ENCODE peak calls at places on chromosomes 3 and 15, in ten cellular contexts. T is body of pancreas, J is transverse colon, W is ovary, D is Peyer's patch, G is left ventricle myocardium inferior, I is right lobe of liver, L is endothelial cell of umbilical vein, R is HAP-1, Q is MG63. M is an unnamed sample.

GRCh38 chr15:99123706-99124451 is 19.0 kb downstream of the SYNM start:
- DNase-seq in I (no peak), R (peak; percentile 65), Q (peak; percentile 99), D (peak; percentile 85), W (peak; percentile 81), T (peak; percentile 70), L (peak; percentile 95), J (peak; percentile 77), G (peak; percentile 87), M (peak; percentile 69)

GRCh38 chr15:25239471-25240345 is 199.1 kb downstream of the UBE3A start:
- DNase-seq in R (no peak), I (peak; percentile 34), T (no peak), G (no peak), J (no peak), Q (no peak), W (no peak), D (no peak), L (no peak), M (peak; percentile 32)

GRCh38 chr3:39668420-39668819 is 141.0 kb upstream of the MYRIP start:
- DNase-seq in Q (peak; percentile 1), R (peak; percentile 59), J (no peak), W (no peak), I (no peak), T (peak; percentile 18), D (no peak), G (no peak), L (peak; percentile 60), M (no peak)

GRCh38 chr3:138140940-138141339 is 8.8 kb upstream of the A4GNT start:
- DNase-seq in W (no peak), R (no peak), G (no peak), L (no peak), J (no peak), Q (no peak), I (no peak), T (no peak), D (no peak), M (no peak)

GRCh38 chr3:105417538-105418289 is 51.0 kb downstream of the ALCAM start:
- DNase-seq in L (peak; percentile 29), Q (no peak), R (no peak), G (no peak), D (no peak), J (no peak), W (no peak), T (no peak), I (no peak), M (no peak)

GRCh38 chr15:30885814-30886213 is 17.9 kb upstream of the FAN1 start:
- DNase-seq in L (peak; percentile 10), G (no peak), W (no peak), D (no peak), T (no peak), J (no peak), Q (peak; percentile 15), R (no peak), I (no peak), M (no peak)

GRCh38 chr3:35663471-35663870 is 24.1 kb downstream of the ARPP21 start:
- DNase-seq in I (peak; percentile 67), G (peak; percentile 25), R (peak; percentile 8), T (no peak), D (no peak), W (no peak), J (no peak), Q (no peak), L (no peak), M (no peak)

GRCh38 chr15:41891226-41891625 is 2.6 kb downstream of the SPTBN5 start:
- DNase-seq in T (no peak), R (no peak), Q (no peak), J (no peak), W (no peak), G (no peak), L (no peak), D (no peak), I (peak; percentile 10), M (no peak)

GRCh38 chr15:57567909-57568308 is 23.8 kb upstream of the MYZAP start:
- DNase-seq in W (no peak), D (no peak), Q (no peak), T (no peak), L (no peak), G (no peak), I (no peak), J (no peak), R (no peak), M (no peak)

GRCh38 chr15:57563416-57563815 is 28.3 kb upstream of the MYZAP start:
- DNase-seq in Q (no peak), W (no peak), T (no peak), I (no peak), L (no peak), J (no peak), R (no peak), D (no peak), G (no peak), M (no peak)

GRCh38 chr15:57562220-57562769 is 29.4 kb upstream of the MYZAP start:
- DNase-seq in I (no peak), R (no peak), T (no peak), Q (no peak), D (no peak), G (peak; percentile 79), J (no peak), L (no peak), W (no peak), M (no peak)

GRCh38 chr15:57566840-57567239 is 24.9 kb upstream of the MYZAP start:
- DNase-seq in W (no peak), I (no peak), Q (peak; percentile 70), L (peak; percentile 93), T (peak; percentile 39), R (no peak), G (peak; percentile 40), J (peak; percentile 82), D (peak; percentile 86), M (no peak)

DNA sequence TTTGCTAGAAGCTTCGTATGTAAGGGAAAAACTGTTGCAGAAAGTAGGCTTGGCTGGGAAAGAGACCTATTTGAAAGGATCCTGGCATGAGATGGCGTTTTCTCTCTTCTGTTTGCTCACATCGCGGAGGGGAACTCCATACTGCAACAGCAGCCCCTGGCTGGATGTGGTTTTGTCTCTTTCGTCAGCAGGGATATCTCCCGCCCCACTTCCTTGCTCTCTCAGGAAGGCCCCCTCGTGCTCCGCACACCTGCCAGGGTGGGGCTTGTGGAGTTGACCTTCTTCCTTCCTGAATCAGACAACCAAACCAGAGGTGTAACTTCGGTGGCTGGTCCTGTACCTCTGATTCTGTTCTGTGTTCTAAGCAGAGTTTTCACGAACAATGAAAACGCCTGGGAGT is 26.4 kb upstream of the MYZAP start:
- DNase-seq in D (peak; percentile 78), I (no peak), W (no peak), G (no peak), T (no peak), L (no peak), Q (no peak), J (peak; percentile 66), R (no peak), M (no peak)
- H3K36me3 ChIP-seq in D (no peaks in the 10 kb centered on the region), I (peaks cover 5% of the 10 kb centered on the region), W (no peaks in the 10 kb centered on the region), G (no peaks in the 10 kb centered on the region), T (no peaks in the 10 kb centered on the region), L (no peaks in the 10 kb centered on the region), Q (no peaks in the 10 kb centered on the region), J (no peaks in the 10 kb centered on the region), R (no peaks in the 10 kb centered on the region), M (no peaks in the 10 kb centered on the region)

GRCh38 chr15:65595960-65596359 is 15.0 kb downstream of the INTS14 start:
- DNase-seq in L (peak; percentile 23), D (no peak), R (peak; percentile 60), Q (no peak), G (no peak), T (no peak), W (no peak), J (no peak), I (no peak), M (no peak)
- H3K36me3 ChIP-seq in L (peaks cover 13% of the 10 kb centered on the region), D (no peaks in the 10 kb centered on the region), R (peaks cover 71% of the 10 kb centered on the region), Q (peaks cover 79% of the 10 kb centered on the region), G (peaks cover 96% of the 10 kb centered on the region), T (peaks cover 7% of the 10 kb centered on the region), W (no peaks in the 10 kb centered on the region), J (peaks cover 5% of the 10 kb centered on the region), I (peaks cover 70% of the 10 kb centered on the region), M (peaks cover 96% of the 10 kb centered on the region)

DNA sequence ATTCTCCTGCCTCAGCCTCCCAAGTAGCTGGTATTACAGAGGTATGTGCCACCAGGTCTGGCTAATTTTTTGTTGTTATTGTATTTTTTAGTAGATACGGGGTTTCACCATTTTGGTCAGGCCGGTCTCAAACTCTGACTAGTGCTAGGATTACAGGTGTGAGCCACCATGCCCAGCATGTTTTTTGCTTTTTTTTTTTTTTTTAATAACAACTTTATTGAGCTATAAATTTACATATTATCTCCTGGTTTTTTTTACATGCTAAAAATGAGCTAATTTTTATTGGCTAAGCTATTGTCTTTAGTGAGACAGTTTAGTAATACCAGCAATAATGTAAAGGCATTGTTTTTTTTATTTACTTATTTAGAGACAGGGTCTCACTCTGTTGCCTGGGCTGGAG is 105.2 kb downstream of the PDE8A start:
- DNase-seq in Q (no peak), J (no peak), D (no peak), L (no peak), R (no peak), G (no peak), T (no peak), W (no peak), I (no peak), M (no peak)
- H3K36me3 ChIP-seq in Q (peaks cover 9% of the 10 kb centered on the region), J (no peaks in the 10 kb centered on the region), D (no peaks in the 10 kb centered on the region), L (no peaks in the 10 kb centered on the region), R (peaks cover 46% of the 10 kb centered on the region), G (peaks cover 69% of the 10 kb centered on the region), T (no peaks in the 10 kb centered on the region), W (no peaks in the 10 kb centered on the region), I (peaks cover 35% of the 10 kb centered on the region), M (peaks cover 64% of the 10 kb centered on the region)

GRCh38 chr3:66381621-66382020 is 119.2 kb downstream of the LRIG1 start:
- DNase-seq in T (peak; percentile 65), R (no peak), I (no peak), D (no peak), W (no peak), L (no peak), J (no peak), Q (no peak), G (no peak), M (no peak)

GRCh38 chr3:66383998-66384745 is 116.7 kb downstream of the LRIG1 start:
- DNase-seq in W (no peak), G (no peak), I (no peak), J (no peak), L (no peak), Q (no peak), T (no peak), R (no peak), D (no peak), M (no peak)

GRCh38 chr3:66385066-66385465 is 115.8 kb downstream of the LRIG1 start:
- DNase-seq in L (no peak), G (no peak), T (peak; percentile 14), I (no peak), Q (no peak), D (no peak), J (no peak), W (no peak), R (no peak), M (no peak)

GRCh38 chr3:66382142-66382541 is 118.7 kb downstream of the LRIG1 start:
- DNase-seq in W (no peak), D (no peak), I (no peak), L (no peak), R (no peak), G (no peak), Q (no peak), J (no peak), T (no peak), M (no peak)

DNA sequence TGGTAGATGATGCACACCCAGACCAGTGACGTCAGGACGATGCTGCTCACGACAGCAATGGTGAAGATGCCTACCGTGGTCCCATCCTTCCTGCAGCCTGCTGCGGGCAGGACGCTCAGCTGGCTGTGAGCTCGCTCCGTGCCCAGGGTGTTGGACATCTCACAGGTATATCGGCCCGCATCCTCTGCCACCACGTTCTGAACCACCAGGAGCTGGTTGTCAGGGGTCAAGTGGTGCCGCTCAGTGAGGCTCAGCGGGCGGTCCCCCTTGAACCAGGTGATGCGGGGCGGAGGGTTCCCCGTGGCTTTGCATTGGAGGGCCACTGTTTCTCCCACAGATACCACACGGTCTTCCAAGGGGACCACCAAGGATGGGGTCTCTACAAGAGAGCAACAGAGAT is 117.8 kb downstream of the LRIG1 start:
- DNase-seq in R (no peak), L (no peak), I (no peak), D (no peak), G (no peak), W (no peak), T (no peak), Q (no peak), J (no peak), M (no peak)
- H3K36me3 ChIP-seq in R (peaks cover 37% of the 10 kb centered on the region), L (peaks cover 22% of the 10 kb centered on the region), I (peaks cover 79% of the 10 kb centered on the region), D (no peaks in the 10 kb centered on the region), G (peaks cover 88% of the 10 kb centered on the region), W (no peaks in the 10 kb centered on the region), T (peaks cover 29% of the 10 kb centered on the region), Q (no peaks in the 10 kb centered on the region), J (peaks cover 5% of the 10 kb centered on the region), M (peaks cover 87% of the 10 kb centered on the region)